ENCODE peak calls at places on chromosome 4, in seven cellular contexts. I is trophoblast cell, O is neuronal stem cell, F is H9, T is IMR-90, C is H1, K is mesenchymal stem cell. A is an unnamed sample.
A peak's percentile ranks its signal among the peaks of the same experiment; 100 is the strongest.

GRCh38 chr4:185256444-185256843 is 47.0 kb downstream of the SNX25 start:
- DNase-seq in I (no peak), O (no peak), F (no peak), T (peak; percentile 77), C (no peak), K (peak; percentile 62), A (peak; percentile 71)

GRCh38 chr4:141314627-141315026 is 93.9 kb downstream of the ZNF330 start:
- DNase-seq in I (no peak), O (no peak), F (no peak), T (no peak), C (no peak), K (no peak), A (no peak)

GRCh38 chr4:145609494-145610427 is 9.4 kb upstream of the MMAA start:
- DNase-seq in I (peak; percentile 67), O (peak; percentile 45), F (peak; percentile 55), T (peak; percentile 77), C (no peak), K (peak; percentile 79), A (peak; percentile 76)

GRCh38 chr4:158134257-158134656 is 38.6 kb downstream of the GASK1B start:
- DNase-seq in I (no peak), O (no peak), F (no peak), T (no peak), C (no peak), K (no peak), A (no peak)

GRCh38 chr4:26131053-26131452 is 189.8 kb upstream of the RBPJ start:
- DNase-seq in I (no peak), O (no peak), F (no peak), T (no peak), C (no peak), K (no peak), A (peak; percentile 50)

GRCh38 chr4:65670331-65671031 is at the start of gene EPHA5:
- DNase-seq in I (peak; percentile 2), O (peak; percentile 70), F (peak; percentile 92), T (peak; percentile 41), C (peak; percentile 75), K (peak; percentile 83), A (peak; percentile 93)

GRCh38 chr4:39285111-39285795 is 80.9 kb downstream of the RFC1 start:
- DNase-seq in I (no peak), O (no peak), F (no peak), T (no peak), C (no peak), K (no peak), A (no peak)

GRCh38 chr4:66275381-66276060 is 605.2 kb upstream of the EPHA5 start:
- DNase-seq in I (no peak), O (no peak), F (no peak), T (no peak), C (no peak), K (no peak), A (no peak)

GRCh38 chr4:37917388-37917787 is 26.5 kb downstream of the TBC1D1 start:
- DNase-seq in I (no peak), O (no peak), F (no peak), T (no peak), C (no peak), K (no peak), A (no peak)

GRCh38 chr4:130722370-130722769 is 1626.4 kb downstream of the C4orf33 start:
- DNase-seq in I (peak; percentile 27), O (no peak), F (no peak), T (no peak), C (peak; percentile 3), K (no peak), A (peak; percentile 87)

GRCh38 chr4:73662709-73663546 is 42.7 kb upstream of the RASSF6 start:
- DNase-seq in I (no peak), O (no peak), F (no peak), T (peak; percentile 77), C (no peak), K (peak; percentile 73), A (peak; percentile 32)

GRCh38 chr4:1156069-1156468 is 16.3 kb downstream of the SPON2 start:
- DNase-seq in I (no peak), O (no peak), F (no peak), T (no peak), C (no peak), K (peak; percentile 6), A (no peak)

GRCh38 chr4:181006509-181007290 is 1236.5 kb upstream of the TENM3 start:
- DNase-seq in I (no peak), O (no peak), F (no peak), T (no peak), C (no peak), K (no peak), A (no peak)

GRCh38 chr4:115222061-115222460 is 108.6 kb upstream of the NDST4 start:
- DNase-seq in I (no peak), O (no peak), F (no peak), T (no peak), C (no peak), K (no peak), A (peak; percentile 95)

GRCh38 chr4:181281451-181281850 is 961.8 kb upstream of the TENM3 start:
- DNase-seq in I (no peak), O (no peak), F (no peak), T (no peak), C (no peak), K (no peak), A (no peak)

GRCh38 chr4:186839122-186840037 is 115.7 kb upstream of the FAT1 start:
- DNase-seq in I (no peak), O (no peak), F (no peak), T (peak; percentile 92), C (no peak), K (peak; percentile 73), A (no peak)

GRCh38 chr4:27711041-27711440 is 850.4 kb downstream of the STIM2 start:
- DNase-seq in I (no peak), O (no peak), F (no peak), T (no peak), C (no peak), K (no peak), A (no peak)

GRCh38 chr4:149211961-149212360 is 603.7 kb downstream of the IQCM start:
- DNase-seq in I (no peak), O (no peak), F (no peak), T (peak; percentile 34), C (no peak), K (no peak), A (no peak)

GRCh38 chr4:3756343-3757059 is 9.7 kb upstream of the ADRA2C start:
- DNase-seq in I (no peak), O (no peak), F (peak; percentile 57), T (no peak), C (no peak), K (no peak), A (peak; percentile 65)

DNA sequence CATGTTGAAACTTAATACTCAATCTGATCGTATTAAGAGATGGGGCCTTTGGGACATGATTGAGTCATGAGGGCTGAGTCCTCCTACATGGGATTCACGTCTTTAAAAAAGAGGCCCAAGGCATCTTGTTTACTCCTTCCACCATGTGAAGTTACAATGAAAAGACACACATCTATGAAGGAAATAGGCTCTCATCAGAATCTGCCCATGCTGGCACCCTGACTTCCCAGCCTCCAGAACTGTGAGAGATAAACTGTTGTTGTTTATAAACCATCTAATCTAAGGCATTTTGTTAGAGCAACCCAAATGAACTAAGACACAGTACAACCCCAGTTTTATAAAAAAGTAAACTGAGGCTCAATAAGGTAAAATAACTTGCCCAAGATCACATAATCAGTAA is 32.3 kb downstream of the PPP3CA start:
- DNase-seq in I (peak; percentile 50), O (no peak), F (no peak), T (no peak), C (no peak), K (no peak), A (no peak)
- H3K23ac ChIP-seq in I (no peak overlapping the region), O (no peak overlapping the region), F (no peak overlapping the region), T (no peak overlapping the region), C (no peak overlapping the region), K (no peak overlapping the region), A (no peak overlapping the region)

GRCh38 chr4:109562457-109563237 is 2.6 kb downstream of the MCUB start:
- DNase-seq in I (no peak), O (peak; percentile 9), F (no peak), T (no peak), C (no peak), K (no peak), A (no peak)
- H2BK5ac ChIP-seq in I (no peak overlapping the region), O (no peak overlapping the region), F (no peak overlapping the region), T (no peak overlapping the region), C (no peak overlapping the region), K (no peak overlapping the region), A (no peak overlapping the region)

GRCh38 chr4:22336822-22337221 is 179.0 kb downstream of the ADGRA3 start:
- DNase-seq in I (no peak), O (no peak), F (no peak), T (no peak), C (no peak), K (no peak), A (no peak)

GRCh38 chr4:22339491-22339890 is 176.4 kb downstream of the ADGRA3 start:
- DNase-seq in I (no peak), O (no peak), F (no peak), T (no peak), C (no peak), K (no peak), A (no peak)

GRCh38 chr4:22338806-22339205 is 177.1 kb downstream of the ADGRA3 start:
- DNase-seq in I (no peak), O (no peak), F (no peak), T (no peak), C (no peak), K (no peak), A (no peak)

GRCh38 chr4:22334155-22334554 is 181.7 kb downstream of the ADGRA3 start:
- DNase-seq in I (no peak), O (no peak), F (no peak), T (no peak), C (no peak), K (no peak), A (no peak)
- H3K23ac ChIP-seq in I (no peak overlapping the region), O (no peak overlapping the region), F (no peak overlapping the region), T (no peak overlapping the region), C (no peak overlapping the region), K (no peak overlapping the region), A (no peak overlapping the region)

GRCh38 chr4:84799318-84799717 is 167.2 kb downstream of the WDFY3 start:
- DNase-seq in I (no peak), O (no peak), F (no peak), T (peak; percentile 6), C (no peak), K (no peak), A (no peak)

GRCh38 chr4:84800256-84800655 is 166.2 kb downstream of the WDFY3 start:
- DNase-seq in I (no peak), O (no peak), F (no peak), T (peak; percentile 54), C (no peak), K (no peak), A (no peak)

GRCh38 chr4:84803121-84803520 is 163.4 kb downstream of the WDFY3 start:
- DNase-seq in I (no peak), O (no peak), F (no peak), T (no peak), C (no peak), K (no peak), A (no peak)

GRCh38 chr4:84804126-84804525 is 162.4 kb downstream of the WDFY3 start:
- DNase-seq in I (no peak), O (no peak), F (no peak), T (peak; percentile 61), C (no peak), K (peak; percentile 22), A (no peak)

DNA sequence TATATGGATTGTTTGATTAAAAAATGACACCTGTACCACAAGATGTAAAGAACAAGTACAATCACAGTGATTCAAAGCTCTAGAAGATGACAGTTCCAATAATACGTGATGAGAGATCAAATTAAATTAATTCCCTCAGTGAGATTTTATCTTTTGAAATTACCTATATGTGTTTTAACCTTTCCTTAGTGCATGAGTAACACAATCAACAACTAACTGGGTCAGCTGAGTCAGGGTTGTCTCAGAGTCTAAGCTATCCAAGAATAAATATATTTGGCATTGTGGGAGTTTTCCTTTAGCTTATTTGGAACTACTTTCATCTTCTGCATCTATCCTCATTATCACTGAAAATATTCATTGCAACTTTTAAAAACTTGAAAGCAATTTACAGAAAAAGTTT is 162.8 kb downstream of the WDFY3 start:
- DNase-seq in I (no peak), O (no peak), F (no peak), T (peak; percentile 63), C (no peak), K (no peak), A (no peak)
- H2BK5ac ChIP-seq in I (no peak overlapping the region), O (no peak overlapping the region), F (no peak overlapping the region), T (peak overlapping the region; percentile 28), C (no peak overlapping the region), K (no peak overlapping the region), A (no peak overlapping the region)

A was measured in mesendoderm.